ENCODE peak calls at places on chromosomes 5 and 9, in six cellular contexts. One of them, this sample, is unnamed.

GRCh38 chr9:131525643-131526565 is 5.2 kb downstream of the UCK1 start:
- DNase-seq in fibroblast of pulmonary artery: no peak
- DNase-seq in fibroblast of mammary gland: no peak
- DNase-seq in endothelial cell: no peak
- DNase-seq in breast epithelium: no peak
- DNase-seq in esophagus squamous epithelium: no peak
- DNase-seq in this sample: no peak

GRCh38 chr5:166117062-166117743 is 2174.2 kb upstream of the WWC1 start:
- DNase-seq in fibroblast of pulmonary artery: no peak
- DNase-seq in fibroblast of mammary gland: no peak
- DNase-seq in endothelial cell: no peak
- DNase-seq in breast epithelium: no peak
- DNase-seq in esophagus squamous epithelium: no peak
- DNase-seq in this sample: no peak

GRCh38 chr5:98827161-98827560 is 53.7 kb downstream of the RGMB start:
- DNase-seq in fibroblast of pulmonary artery: peak
- DNase-seq in fibroblast of mammary gland: peak
- DNase-seq in endothelial cell: peak
- DNase-seq in breast epithelium: no peak
- DNase-seq in esophagus squamous epithelium: no peak
- DNase-seq in this sample: no peak

GRCh38 chr9:5850735-5851122 is 17.8 kb upstream of the ERMP1 start:
- DNase-seq in fibroblast of pulmonary artery: no peak
- DNase-seq in fibroblast of mammary gland: no peak
- DNase-seq in endothelial cell: no peak
- DNase-seq in breast epithelium: no peak
- DNase-seq in esophagus squamous epithelium: no peak
- DNase-seq in this sample: no peak

GRCh38 chr5:74063821-74064598 is 438.0 kb downstream of the ARHGEF28 start:
- DNase-seq in fibroblast of pulmonary artery: peak
- DNase-seq in fibroblast of mammary gland: peak
- DNase-seq in endothelial cell: no peak
- DNase-seq in breast epithelium: no peak
- DNase-seq in esophagus squamous epithelium: no peak
- DNase-seq in this sample: no peak

GRCh38 chr9:79236466-79236865 is 335.3 kb upstream of the TLE4 start:
- DNase-seq in fibroblast of pulmonary artery: no peak
- DNase-seq in fibroblast of mammary gland: peak
- DNase-seq in endothelial cell: no peak
- DNase-seq in breast epithelium: no peak
- DNase-seq in esophagus squamous epithelium: no peak
- DNase-seq in this sample: no peak

GRCh38 chr9:734831-735511 is 106.5 kb upstream of the DMRT1 start:
- DNase-seq in fibroblast of pulmonary artery: peak
- DNase-seq in fibroblast of mammary gland: peak
- DNase-seq in endothelial cell: no peak
- DNase-seq in breast epithelium: peak
- DNase-seq in esophagus squamous epithelium: no peak
- DNase-seq in this sample: no peak

GRCh38 chr5:138536665-138537315 is 6.2 kb downstream of the ETF1 start:
- DNase-seq in fibroblast of pulmonary artery: no peak
- DNase-seq in fibroblast of mammary gland: peak
- DNase-seq in endothelial cell: no peak
- DNase-seq in breast epithelium: no peak
- DNase-seq in esophagus squamous epithelium: no peak
- DNase-seq in this sample: no peak

GRCh38 chr9:78745996-78746395 is 449.1 kb downstream of the PSAT1 start:
- DNase-seq in fibroblast of pulmonary artery: no peak
- DNase-seq in fibroblast of mammary gland: no peak
- DNase-seq in endothelial cell: no peak
- DNase-seq in breast epithelium: no peak
- DNase-seq in esophagus squamous epithelium: no peak
- DNase-seq in this sample: no peak

GRCh38 chr5:177598477-177598876 is 1.5 kb upstream of the B4GALT7 start:
- DNase-seq in fibroblast of pulmonary artery: no peak
- DNase-seq in fibroblast of mammary gland: peak
- DNase-seq in endothelial cell: no peak
- DNase-seq in breast epithelium: no peak
- DNase-seq in esophagus squamous epithelium: no peak
- DNase-seq in this sample: no peak

GRCh38 chr5:163846512-163846911 is 341.1 kb downstream of the MAT2B start:
- DNase-seq in fibroblast of pulmonary artery: peak
- DNase-seq in fibroblast of mammary gland: peak
- DNase-seq in endothelial cell: no peak
- DNase-seq in breast epithelium: no peak
- DNase-seq in esophagus squamous epithelium: no peak
- DNase-seq in this sample: no peak

GRCh38 chr5:174436805-174437204 is 287.6 kb upstream of the MSX2 start:
- DNase-seq in fibroblast of pulmonary artery: no peak
- DNase-seq in fibroblast of mammary gland: no peak
- DNase-seq in endothelial cell: no peak
- DNase-seq in breast epithelium: no peak
- DNase-seq in esophagus squamous epithelium: no peak
- DNase-seq in this sample: no peak

GRCh38 chr9:70407081-70407503 is 7.4 kb downstream of the KLF9 start:
- DNase-seq in fibroblast of pulmonary artery: peak
- DNase-seq in fibroblast of mammary gland: peak
- DNase-seq in endothelial cell: no peak
- DNase-seq in breast epithelium: no peak
- DNase-seq in esophagus squamous epithelium: no peak
- DNase-seq in this sample: no peak

GRCh38 chr5:28602429-28602828 is 1564.0 kb upstream of the CDH9 start:
- DNase-seq in fibroblast of pulmonary artery: no peak
- DNase-seq in fibroblast of mammary gland: no peak
- DNase-seq in endothelial cell: no peak
- DNase-seq in breast epithelium: no peak
- DNase-seq in esophagus squamous epithelium: no peak
- DNase-seq in this sample: no peak

GRCh38 chr5:168312606-168313297 is 21.3 kb downstream of the WWC1 start:
- DNase-seq in fibroblast of pulmonary artery: no peak
- DNase-seq in fibroblast of mammary gland: peak
- DNase-seq in endothelial cell: no peak
- DNase-seq in breast epithelium: no peak
- DNase-seq in esophagus squamous epithelium: no peak
- DNase-seq in this sample: no peak

GRCh38 chr9:91179237-91180138 is 182.2 kb downstream of the AUH start:
- DNase-seq in fibroblast of pulmonary artery: peak
- DNase-seq in fibroblast of mammary gland: peak
- DNase-seq in endothelial cell: no peak
- DNase-seq in breast epithelium: no peak
- DNase-seq in esophagus squamous epithelium: no peak
- DNase-seq in this sample: no peak

GRCh38 chr5:165209101-165209727 is 1703.8 kb downstream of the MAT2B start:
- DNase-seq in fibroblast of pulmonary artery: peak
- DNase-seq in fibroblast of mammary gland: peak
- DNase-seq in endothelial cell: no peak
- DNase-seq in breast epithelium: no peak
- DNase-seq in esophagus squamous epithelium: no peak
- DNase-seq in this sample: no peak

GRCh38 chr5:39432687-39433086 is 7.9 kb upstream of the DAB2 start:
- DNase-seq in fibroblast of pulmonary artery: no peak
- DNase-seq in fibroblast of mammary gland: peak
- DNase-seq in endothelial cell: no peak
- DNase-seq in breast epithelium: no peak
- DNase-seq in esophagus squamous epithelium: no peak
- DNase-seq in this sample: no peak

GRCh38 chr5:149358294-149358651 is 427 bp downstream of the PCYOX1L start:
- DNase-seq in fibroblast of pulmonary artery: no peak
- DNase-seq in fibroblast of mammary gland: no peak
- DNase-seq in endothelial cell: peak
- DNase-seq in breast epithelium: no peak
- DNase-seq in esophagus squamous epithelium: no peak
- DNase-seq in this sample: no peak

GRCh38 chr5:136559651-136560050 is 194.3 kb upstream of the TRPC7 start:
- DNase-seq in fibroblast of pulmonary artery: no peak
- DNase-seq in fibroblast of mammary gland: no peak
- DNase-seq in endothelial cell: no peak
- DNase-seq in breast epithelium: no peak
- DNase-seq in esophagus squamous epithelium: no peak
- DNase-seq in this sample: no peak

GRCh38 chr9:18622186-18622836 is 148.4 kb downstream of the ADAMTSL1 start:
- DNase-seq in fibroblast of pulmonary artery: no peak
- DNase-seq in fibroblast of mammary gland: no peak
- DNase-seq in endothelial cell: no peak
- DNase-seq in breast epithelium: no peak
- DNase-seq in esophagus squamous epithelium: no peak
- DNase-seq in this sample: no peak

GRCh38 chr9:107648153-107648716 is 158.7 kb upstream of the KLF4 start:
- DNase-seq in fibroblast of pulmonary artery: no peak
- DNase-seq in fibroblast of mammary gland: peak
- DNase-seq in endothelial cell: no peak
- DNase-seq in breast epithelium: no peak
- DNase-seq in esophagus squamous epithelium: no peak
- DNase-seq in this sample: no peak

GRCh38 chr9:21121079-21121478 is 20.6 kb downstream of the IFNW1 start:
- DNase-seq in fibroblast of pulmonary artery: no peak
- DNase-seq in fibroblast of mammary gland: no peak
- DNase-seq in endothelial cell: no peak
- DNase-seq in breast epithelium: no peak
- DNase-seq in esophagus squamous epithelium: no peak
- DNase-seq in this sample: no peak

GRCh38 chr5:119582987-119583386 is 46.4 kb upstream of the FAM170A start:
- DNase-seq in fibroblast of pulmonary artery: no peak
- DNase-seq in fibroblast of mammary gland: no peak
- DNase-seq in endothelial cell: no peak
- DNase-seq in breast epithelium: no peak
- DNase-seq in esophagus squamous epithelium: no peak
- DNase-seq in this sample: no peak

GRCh38 chr9:77544491-77545000 is 103.6 kb downstream of the GNA14 start:
- DNase-seq in fibroblast of pulmonary artery: peak
- DNase-seq in fibroblast of mammary gland: peak
- DNase-seq in endothelial cell: no peak
- DNase-seq in breast epithelium: no peak
- DNase-seq in esophagus squamous epithelium: no peak
- DNase-seq in this sample: no peak

GRCh38 chr5:131589510-131590348 is 45.3 kb downstream of the RAPGEF6 start:
- DNase-seq in fibroblast of pulmonary artery: peak
- DNase-seq in fibroblast of mammary gland: peak
- DNase-seq in endothelial cell: peak
- DNase-seq in breast epithelium: no peak
- DNase-seq in esophagus squamous epithelium: no peak
- DNase-seq in this sample: no peak

GRCh38 chr9:132472199-132472598 is 62.2 kb downstream of the CFAP77 start:
- DNase-seq in fibroblast of pulmonary artery: no peak
- DNase-seq in fibroblast of mammary gland: no peak
- DNase-seq in endothelial cell: no peak
- DNase-seq in breast epithelium: no peak
- DNase-seq in esophagus squamous epithelium: no peak
- DNase-seq in this sample: no peak

GRCh38 chr5:114412509-114413171 is 50.8 kb downstream of the KCNN2 start:
- DNase-seq in fibroblast of pulmonary artery: peak
- DNase-seq in fibroblast of mammary gland: peak
- DNase-seq in endothelial cell: no peak
- DNase-seq in breast epithelium: no peak
- DNase-seq in esophagus squamous epithelium: no peak
- DNase-seq in this sample: no peak

GRCh38 chr9:134175808-134176598 is 11.6 kb upstream of the RNU6ATAC start:
- DNase-seq in fibroblast of pulmonary artery: no peak
- DNase-seq in fibroblast of mammary gland: no peak
- DNase-seq in endothelial cell: no peak
- DNase-seq in breast epithelium: no peak
- DNase-seq in esophagus squamous epithelium: no peak
- DNase-seq in this sample: peak
- TF ChIP-seq CTCF in fibroblast of pulmonary artery: peak
- TF ChIP-seq CTCF in fibroblast of mammary gland: peak
- TF ChIP-seq CTCF in endothelial cell: no peak
- TF ChIP-seq CTCF in breast epithelium: no peak
- TF ChIP-seq CTCF in esophagus squamous epithelium: no peak
- TF ChIP-seq CTCF in this sample: no peak

GRCh38 chr9:105690742-105691141 is 3.6 kb upstream of the TMEM38B start:
- DNase-seq in fibroblast of pulmonary artery: peak
- DNase-seq in fibroblast of mammary gland: no peak
- DNase-seq in endothelial cell: no peak
- DNase-seq in breast epithelium: no peak
- DNase-seq in esophagus squamous epithelium: no peak
- DNase-seq in this sample: no peak
- TF ChIP-seq CTCF in fibroblast of pulmonary artery: peak
- TF ChIP-seq CTCF in fibroblast of mammary gland: peak
- TF ChIP-seq CTCF in endothelial cell: peak
- TF ChIP-seq CTCF in breast epithelium: no peak
- TF ChIP-seq CTCF in esophagus squamous epithelium: peak
- TF ChIP-seq CTCF in this sample: peak

DNA sequence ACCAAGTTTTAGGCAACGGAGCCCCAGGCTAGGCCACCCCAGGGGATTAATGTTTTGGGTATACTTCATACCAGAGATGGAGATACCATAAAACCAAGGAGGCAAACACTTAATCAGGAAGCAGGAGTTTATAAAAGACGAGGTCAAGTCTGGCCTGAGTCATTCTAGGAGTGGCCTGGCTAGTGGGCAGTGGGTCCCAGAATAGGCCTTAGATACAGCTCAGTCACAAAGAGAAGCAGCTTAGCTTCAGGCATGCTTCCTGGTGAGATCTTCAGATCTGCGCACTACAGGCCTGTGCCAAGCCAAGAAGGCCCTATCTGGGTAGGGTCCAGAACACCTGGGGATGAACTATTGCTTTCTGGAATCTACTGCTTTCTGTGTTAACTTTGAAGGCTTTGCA is 20.6 kb upstream of the NR5A1 start:
- DNase-seq in fibroblast of pulmonary artery: no peak
- DNase-seq in fibroblast of mammary gland: no peak
- DNase-seq in endothelial cell: no peak
- DNase-seq in breast epithelium: no peak
- DNase-seq in esophagus squamous epithelium: no peak
- DNase-seq in this sample: no peak
- TF ChIP-seq CTCF in fibroblast of pulmonary artery: no peak
- TF ChIP-seq CTCF in fibroblast of mammary gland: no peak
- TF ChIP-seq CTCF in endothelial cell: no peak
- TF ChIP-seq CTCF in breast epithelium: no peak
- TF ChIP-seq CTCF in esophagus squamous epithelium: no peak
- TF ChIP-seq CTCF in this sample: no peak

GRCh38 chr9:93212409-93212808 is 28.5 kb downstream of the WNK2 start:
- DNase-seq in fibroblast of pulmonary artery: no peak
- DNase-seq in fibroblast of mammary gland: no peak
- DNase-seq in endothelial cell: no peak
- DNase-seq in breast epithelium: no peak
- DNase-seq in esophagus squamous epithelium: no peak
- DNase-seq in this sample: no peak

GRCh38 chr9:93217706-93218105 is 33.8 kb downstream of the WNK2 start:
- DNase-seq in fibroblast of pulmonary artery: no peak
- DNase-seq in fibroblast of mammary gland: no peak
- DNase-seq in endothelial cell: no peak
- DNase-seq in breast epithelium: no peak
- DNase-seq in esophagus squamous epithelium: no peak
- DNase-seq in this sample: no peak

GRCh38 chr9:93218161-93218560 is 34.2 kb downstream of the WNK2 start:
- DNase-seq in fibroblast of pulmonary artery: no peak
- DNase-seq in fibroblast of mammary gland: no peak
- DNase-seq in endothelial cell: no peak
- DNase-seq in breast epithelium: no peak
- DNase-seq in esophagus squamous epithelium: no peak
- DNase-seq in this sample: no peak

GRCh38 chr9:93218671-93219420 is 34.9 kb downstream of the WNK2 start:
- DNase-seq in fibroblast of pulmonary artery: no peak
- DNase-seq in fibroblast of mammary gland: no peak
- DNase-seq in endothelial cell: no peak
- DNase-seq in breast epithelium: no peak
- DNase-seq in esophagus squamous epithelium: no peak
- DNase-seq in this sample: no peak

DNA sequence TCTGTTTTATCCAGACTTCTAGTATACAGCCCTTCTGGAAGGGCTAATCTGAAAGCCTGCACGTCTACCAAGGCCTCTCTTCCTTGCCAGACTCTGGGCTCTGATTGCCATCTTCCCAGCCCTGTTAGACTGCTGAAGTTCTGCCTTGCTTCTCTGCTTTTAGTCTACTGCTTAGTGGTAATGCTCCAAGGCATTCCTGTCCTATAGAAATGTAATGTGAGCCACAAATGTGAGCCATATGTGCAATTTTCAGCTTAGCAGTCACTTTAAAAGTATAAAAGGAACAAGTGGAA is 32.1 kb downstream of the WNK2 start:
- DNase-seq in fibroblast of pulmonary artery: no peak
- DNase-seq in fibroblast of mammary gland: no peak
- DNase-seq in endothelial cell: no peak
- DNase-seq in breast epithelium: no peak
- DNase-seq in esophagus squamous epithelium: no peak
- DNase-seq in this sample: no peak
- TF ChIP-seq CTCF in fibroblast of pulmonary artery: no peak
- TF ChIP-seq CTCF in fibroblast of mammary gland: no peak
- TF ChIP-seq CTCF in endothelial cell: no peak
- TF ChIP-seq CTCF in breast epithelium: no peak
- TF ChIP-seq CTCF in esophagus squamous epithelium: no peak
- TF ChIP-seq CTCF in this sample: no peak

This sample was measured in CD14-positive monocyte.